ENCODE peak calls at places on chromosomes 13 and 19, in five cellular contexts. One of them, this sample, is unnamed.

GRCh38 chr19:18674616-18675015 is 8.9 kb upstream of the CRTC1 start:
- DNase-seq in heart left ventricle: peak; percentile 78
- DNase-seq in ascending aorta: no peak
- DNase-seq in fibroblast of mammary gland: peak; percentile 33
- DNase-seq in A673: no peak
- DNase-seq in this sample: no peak

GRCh38 chr19:57623091-57623490 is 9.0 kb downstream of the ZNF134 start:
- DNase-seq in fibroblast of mammary gland: no peak
- DNase-seq in heart left ventricle: no peak
- DNase-seq in ascending aorta: no peak
- DNase-seq in A673: no peak
- DNase-seq in this sample: no peak

GRCh38 chr13:99312493-99312883 is 5.3 kb upstream of the GPR183 start:
- DNase-seq in ascending aorta: peak; percentile 44
- DNase-seq in fibroblast of mammary gland: peak; percentile 100
- DNase-seq in heart left ventricle: peak; percentile 75
- DNase-seq in A673: no peak
- DNase-seq in this sample: no peak

GRCh38 chr13:112481458-112481857 is 105.3 kb downstream of the SPACA7 start:
- DNase-seq in ascending aorta: no peak
- DNase-seq in heart left ventricle: no peak
- DNase-seq in A673: no peak
- DNase-seq in fibroblast of mammary gland: peak; percentile 15
- DNase-seq in this sample: no peak

GRCh38 chr13:59444210-59444857 is 719.4 kb downstream of the DIAPH3 start:
- DNase-seq in A673: no peak
- DNase-seq in ascending aorta: no peak
- DNase-seq in fibroblast of mammary gland: no peak
- DNase-seq in heart left ventricle: no peak
- DNase-seq in this sample: no peak

GRCh38 chr13:25679154-25679553 is 307.4 kb downstream of the ATP8A2 start:
- DNase-seq in fibroblast of mammary gland: no peak
- DNase-seq in A673: no peak
- DNase-seq in heart left ventricle: no peak
- DNase-seq in ascending aorta: no peak
- DNase-seq in this sample: no peak

GRCh38 chr19:51712461-51713081 is 11.2 kb downstream of the HAS1 start:
- DNase-seq in fibroblast of mammary gland: peak; percentile 55
- DNase-seq in heart left ventricle: no peak
- DNase-seq in ascending aorta: no peak
- DNase-seq in A673: peak; percentile 68
- DNase-seq in this sample: no peak

GRCh38 chr13:111564657-111565056 is 244.2 kb downstream of the TEX29 start:
- DNase-seq in A673: no peak
- DNase-seq in heart left ventricle: no peak
- DNase-seq in fibroblast of mammary gland: no peak
- DNase-seq in ascending aorta: no peak
- DNase-seq in this sample: no peak

GRCh38 chr13:41675306-41675705 is 218.0 kb downstream of the RGCC start:
- DNase-seq in heart left ventricle: no peak
- DNase-seq in ascending aorta: no peak
- DNase-seq in A673: no peak
- DNase-seq in fibroblast of mammary gland: peak; percentile 68
- DNase-seq in this sample: no peak

GRCh38 chr13:107216046-107216715 is 648.2 kb upstream of the ARGLU1 start:
- DNase-seq in ascending aorta: no peak
- DNase-seq in heart left ventricle: no peak
- DNase-seq in A673: peak; percentile 40
- DNase-seq in fibroblast of mammary gland: no peak
- DNase-seq in this sample: no peak

GRCh38 chr19:47663911-47664771 is 49.1 kb upstream of the EHD2 start:
- DNase-seq in ascending aorta: peak; percentile 73
- DNase-seq in heart left ventricle: peak; percentile 82
- DNase-seq in A673: no peak
- DNase-seq in fibroblast of mammary gland: peak; percentile 100
- DNase-seq in this sample: no peak

GRCh38 chr13:105936816-105937215 is 598.6 kb downstream of the EFNB2 start:
- DNase-seq in ascending aorta: no peak
- DNase-seq in A673: no peak
- DNase-seq in heart left ventricle: no peak
- DNase-seq in fibroblast of mammary gland: peak; percentile 31
- DNase-seq in this sample: no peak

GRCh38 chr13:86974995-86975328 is 696.2 kb upstream of the SLITRK5 start:
- DNase-seq in ascending aorta: no peak
- DNase-seq in A673: no peak
- DNase-seq in heart left ventricle: no peak
- DNase-seq in fibroblast of mammary gland: no peak
- DNase-seq in this sample: no peak

GRCh38 chr13:114090476-114090875 is 41.9 kb downstream of the RASA3 start:
- DNase-seq in ascending aorta: no peak
- DNase-seq in fibroblast of mammary gland: no peak
- DNase-seq in heart left ventricle: no peak
- DNase-seq in A673: no peak
- DNase-seq in this sample: no peak

GRCh38 chr13:45082964-45083363 is 37.3 kb upstream of the GTF2F2 start:
- DNase-seq in heart left ventricle: no peak
- DNase-seq in fibroblast of mammary gland: peak; percentile 76
- DNase-seq in ascending aorta: no peak
- DNase-seq in A673: no peak
- DNase-seq in this sample: no peak

GRCh38 chr13:108313382-108313781 is 43.9 kb downstream of the TNFSF13B start:
- DNase-seq in ascending aorta: no peak
- DNase-seq in A673: no peak
- DNase-seq in heart left ventricle: peak; percentile 25
- DNase-seq in fibroblast of mammary gland: peak; percentile 6
- DNase-seq in this sample: no peak

GRCh38 chr19:46944918-46945628 is 74.6 kb upstream of the NPAS1 start:
- DNase-seq in A673: peak; percentile 91
- DNase-seq in heart left ventricle: peak; percentile 86
- DNase-seq in ascending aorta: peak; percentile 28
- DNase-seq in fibroblast of mammary gland: peak; percentile 86
- DNase-seq in this sample: no peak

GRCh38 chr13:101452519-101453485 is at the start of gene ITGBL1:
- DNase-seq in A673: peak; percentile 27
- DNase-seq in heart left ventricle: peak; percentile 38
- DNase-seq in ascending aorta: no peak
- DNase-seq in fibroblast of mammary gland: peak; percentile 68
- DNase-seq in this sample: no peak

GRCh38 chr13:99911965-99912566 is 59.5 kb downstream of the ZIC5 start:
- DNase-seq in ascending aorta: no peak
- DNase-seq in fibroblast of mammary gland: no peak
- DNase-seq in heart left ventricle: no peak
- DNase-seq in A673: no peak
- DNase-seq in this sample: no peak

GRCh38 chr13:35848316-35848715 is 282.9 kb downstream of the DCLK1 start:
- DNase-seq in fibroblast of mammary gland: no peak
- DNase-seq in ascending aorta: no peak
- DNase-seq in heart left ventricle: no peak
- DNase-seq in A673: no peak
- DNase-seq in this sample: no peak

GRCh38 chr13:83274679-83275078 is 607.6 kb downstream of the SLITRK1 start:
- DNase-seq in fibroblast of mammary gland: no peak
- DNase-seq in heart left ventricle: no peak
- DNase-seq in ascending aorta: no peak
- DNase-seq in A673: no peak
- DNase-seq in this sample: no peak

GRCh38 chr19:7230826-7231225 is 63.4 kb downstream of the INSR start:
- DNase-seq in A673: no peak
- DNase-seq in ascending aorta: no peak
- DNase-seq in heart left ventricle: peak; percentile 86
- DNase-seq in fibroblast of mammary gland: no peak
- DNase-seq in this sample: no peak

GRCh38 chr19:3186377-3186688 is 603 bp downstream of the NCLN start:
- DNase-seq in A673: no peak
- DNase-seq in ascending aorta: no peak
- DNase-seq in heart left ventricle: no peak
- DNase-seq in fibroblast of mammary gland: peak; percentile 14
- DNase-seq in this sample: no peak

GRCh38 chr13:72726721-72727416 is 560 bp downstream of the MZT1 start:
- DNase-seq in heart left ventricle: peak; percentile 45
- DNase-seq in ascending aorta: no peak
- DNase-seq in fibroblast of mammary gland: peak; percentile 17
- DNase-seq in A673: peak; percentile 76
- DNase-seq in this sample: peak; percentile 75

GRCh38 chr13:80585531-80585930 is 244.6 kb upstream of the SPRY2 start:
- DNase-seq in heart left ventricle: no peak
- DNase-seq in A673: no peak
- DNase-seq in fibroblast of mammary gland: no peak
- DNase-seq in ascending aorta: no peak
- DNase-seq in this sample: no peak

GRCh38 chr13:113882266-113882627 is 18.4 kb upstream of the GAS6 start:
- DNase-seq in ascending aorta: no peak
- DNase-seq in A673: no peak
- DNase-seq in heart left ventricle: peak; percentile 85
- DNase-seq in fibroblast of mammary gland: no peak
- DNase-seq in this sample: peak; percentile 53

GRCh38 chr13:43094901-43095300 is 71.5 kb downstream of the DNAJC15 start:
- DNase-seq in fibroblast of mammary gland: peak; percentile 26
- DNase-seq in A673: no peak
- DNase-seq in heart left ventricle: no peak
- DNase-seq in ascending aorta: no peak
- DNase-seq in this sample: no peak

GRCh38 chr13:98080280-98080679 is 62.6 kb upstream of the FARP1 start:
- DNase-seq in fibroblast of mammary gland: no peak
- DNase-seq in ascending aorta: no peak
- DNase-seq in A673: no peak
- DNase-seq in heart left ventricle: no peak
- DNase-seq in this sample: no peak

GRCh38 chr13:98089246-98089645 is 53.6 kb upstream of the FARP1 start:
- DNase-seq in heart left ventricle: no peak
- DNase-seq in A673: no peak
- DNase-seq in fibroblast of mammary gland: peak; percentile 30
- DNase-seq in ascending aorta: no peak
- DNase-seq in this sample: no peak

GRCh38 chr13:98083936-98084335 is 59.0 kb upstream of the FARP1 start:
- DNase-seq in heart left ventricle: no peak
- DNase-seq in ascending aorta: no peak
- DNase-seq in fibroblast of mammary gland: peak; percentile 17
- DNase-seq in A673: no peak
- DNase-seq in this sample: no peak

DNA sequence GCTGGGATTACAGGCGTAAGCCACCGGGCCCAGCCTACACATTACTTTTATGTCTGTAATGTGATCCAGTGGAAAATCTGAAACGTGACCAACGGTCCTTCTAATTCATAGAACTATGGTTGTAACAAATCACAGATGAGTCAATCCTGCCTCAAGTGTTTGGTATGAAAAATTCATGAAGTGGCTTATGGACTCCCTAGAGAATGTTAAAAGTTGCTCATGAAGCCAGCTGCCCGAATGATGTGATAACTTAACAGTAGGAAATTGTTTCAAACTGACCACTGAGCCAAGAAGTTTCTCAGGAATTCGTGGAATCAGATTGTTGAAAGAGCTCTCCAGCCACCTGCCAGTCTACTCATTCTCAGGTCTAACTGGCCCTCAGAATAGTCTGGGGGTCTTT is 59.4 kb upstream of the FARP1 start:
- DNase-seq in fibroblast of mammary gland: peak; percentile 93
- DNase-seq in ascending aorta: no peak
- DNase-seq in A673: peak; percentile 80
- DNase-seq in heart left ventricle: no peak
- DNase-seq in this sample: no peak
- TF ChIP-seq CTCF in fibroblast of mammary gland: peak; percentile 6
- TF ChIP-seq CTCF in ascending aorta: no peak
- TF ChIP-seq CTCF in A673: peak; percentile 8
- TF ChIP-seq CTCF in heart left ventricle: no peak
- TF ChIP-seq CTCF in this sample: no peak

DNA sequence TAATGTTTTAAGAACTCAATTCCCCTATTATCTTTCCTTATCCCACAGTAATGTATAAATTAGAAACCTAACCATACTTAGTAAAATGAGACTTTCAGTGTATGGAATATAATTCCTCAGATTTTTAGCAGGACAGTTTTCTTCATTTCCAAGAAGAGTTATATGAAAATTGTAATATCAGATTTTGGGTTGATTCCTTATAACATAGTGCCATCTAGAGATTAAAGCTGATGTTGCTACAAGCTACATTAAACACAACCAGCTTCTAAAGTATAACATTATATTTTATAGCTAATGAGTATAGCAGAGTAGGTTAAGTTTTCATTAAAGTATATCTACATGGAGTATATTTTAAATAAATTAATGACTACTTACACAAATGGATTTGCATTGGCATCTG is 99.7 kb upstream of the MIR17HG start:
- DNase-seq in heart left ventricle: no peak
- DNase-seq in ascending aorta: no peak
- DNase-seq in A673: peak; percentile 6
- DNase-seq in fibroblast of mammary gland: peak; percentile 1
- DNase-seq in this sample: no peak
- TF ChIP-seq CTCF in heart left ventricle: no peak
- TF ChIP-seq CTCF in ascending aorta: no peak
- TF ChIP-seq CTCF in A673: peak; percentile 53
- TF ChIP-seq CTCF in fibroblast of mammary gland: no peak
- TF ChIP-seq CTCF in this sample: peak; percentile 82

GRCh38 chr13:49569993-49570689 is 15.2 kb downstream of the RCBTB1 start:
- DNase-seq in fibroblast of mammary gland: no peak
- DNase-seq in ascending aorta: no peak
- DNase-seq in A673: no peak
- DNase-seq in heart left ventricle: no peak
- DNase-seq in this sample: no peak

GRCh38 chr13:49567501-49567900 is 17.9 kb downstream of the RCBTB1 start:
- DNase-seq in ascending aorta: no peak
- DNase-seq in fibroblast of mammary gland: no peak
- DNase-seq in heart left ventricle: no peak
- DNase-seq in A673: no peak
- DNase-seq in this sample: no peak

GRCh38 chr13:49571299-49572240 is 13.8 kb downstream of the RCBTB1 start:
- DNase-seq in fibroblast of mammary gland: no peak
- DNase-seq in heart left ventricle: no peak
- DNase-seq in A673: no peak
- DNase-seq in ascending aorta: no peak
- DNase-seq in this sample: no peak
- TF ChIP-seq CTCF in fibroblast of mammary gland: no peak
- TF ChIP-seq CTCF in heart left ventricle: no peak
- TF ChIP-seq CTCF in A673: no peak
- TF ChIP-seq CTCF in ascending aorta: no peak
- TF ChIP-seq CTCF in this sample: no peak

DNA sequence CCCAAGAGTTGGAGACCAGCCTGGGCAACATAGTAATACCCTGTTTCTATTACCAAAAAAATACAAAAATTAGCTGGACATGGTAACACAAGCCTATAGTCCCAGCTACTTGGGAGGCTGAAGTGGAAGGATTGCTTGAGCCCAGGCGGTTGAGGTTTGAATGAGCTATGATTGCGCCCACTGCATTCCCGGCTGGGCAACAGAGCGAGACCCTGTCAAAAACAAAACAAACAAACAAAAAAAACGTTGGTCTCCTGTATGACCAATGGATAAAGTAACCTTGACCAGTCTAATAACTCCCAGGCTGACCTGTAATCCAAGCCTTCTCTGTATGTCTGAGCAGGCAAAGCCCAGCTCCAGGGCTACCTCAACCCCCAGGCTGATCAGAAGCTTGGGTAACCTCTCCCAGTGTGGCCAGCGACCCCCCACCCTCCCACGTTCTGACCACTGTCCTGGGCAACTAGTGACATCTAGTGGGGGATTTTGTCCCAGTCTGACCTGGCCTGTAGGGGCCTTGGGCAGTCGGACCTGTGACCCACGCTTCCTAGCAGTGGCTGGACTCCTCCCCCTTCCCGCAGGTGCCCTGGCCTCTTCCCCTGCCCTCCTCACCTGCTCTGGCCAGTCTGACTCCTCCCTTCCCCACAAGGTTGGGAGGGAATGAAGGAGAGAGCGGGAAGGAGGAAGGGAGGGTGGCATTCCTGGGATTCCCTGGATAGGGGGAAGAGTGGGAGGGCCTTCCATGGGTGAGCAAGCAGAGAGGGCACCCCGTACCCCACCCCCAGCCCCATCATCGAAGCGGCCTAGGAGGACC is 1.0 kb upstream of the BCAM start:
- DNase-seq in ascending aorta: no peak
- DNase-seq in fibroblast of mammary gland: peak; percentile 43
- DNase-seq in heart left ventricle: no peak
- DNase-seq in A673: no peak
- DNase-seq in this sample: no peak
- TF ChIP-seq CTCF in ascending aorta: peak; percentile 59
- TF ChIP-seq CTCF in fibroblast of mammary gland: peak; percentile 57
- TF ChIP-seq CTCF in heart left ventricle: peak; percentile 65
- TF ChIP-seq CTCF in A673: peak; percentile 12
- TF ChIP-seq CTCF in this sample: peak; percentile 68

This sample was measured in type B pancreatic cell.